ENCODE peak calls at places on chromosomes 3 and 15, in six cellular contexts. N, W, C, H, G and B are unnamed samples.

GRCh38 chr15:52183562-52184173 is 7.5 kb downstream of the GNB5 start:
- DNase-seq in N (peak; percentile 47), W (peak; percentile 64), C (peak; percentile 50), H (peak; percentile 57), G (no peak), B (no peak)

GRCh38 chr3:125136966-125137365 is 75.6 kb downstream of the SLC12A8 start:
- DNase-seq in N (no peak), W (no peak), C (no peak), H (no peak), G (no peak), B (no peak)

GRCh38 chr15:88913850-88914169 is 631 bp upstream of the MFGE8 start:
- DNase-seq in N (no peak), W (no peak), C (no peak), H (no peak), G (no peak), B (no peak)

GRCh38 chr3:150070271-150070670 is 99.6 kb upstream of the PFN2 start:
- DNase-seq in N (no peak), W (no peak), C (no peak), H (no peak), G (no peak), B (no peak)

GRCh38 chr15:69743091-69743490 is 290.5 kb downstream of the RPLP1 start:
- DNase-seq in N (no peak), W (no peak), C (no peak), H (no peak), G (no peak), B (no peak)

GRCh38 chr3:9168230-9168629 is 81.2 kb downstream of the SRGAP3 start:
- DNase-seq in N (no peak), W (no peak), C (no peak), H (no peak), G (no peak), B (no peak)

GRCh38 chr3:66480666-66481065 is 20.2 kb downstream of the LRIG1 start:
- DNase-seq in N (no peak), W (no peak), C (no peak), H (no peak), G (no peak), B (no peak)

GRCh38 chr3:62174116-62174515 is 199.2 kb downstream of the FEZF2 start:
- DNase-seq in N (no peak), W (no peak), C (no peak), H (no peak), G (no peak), B (no peak)

DNA sequence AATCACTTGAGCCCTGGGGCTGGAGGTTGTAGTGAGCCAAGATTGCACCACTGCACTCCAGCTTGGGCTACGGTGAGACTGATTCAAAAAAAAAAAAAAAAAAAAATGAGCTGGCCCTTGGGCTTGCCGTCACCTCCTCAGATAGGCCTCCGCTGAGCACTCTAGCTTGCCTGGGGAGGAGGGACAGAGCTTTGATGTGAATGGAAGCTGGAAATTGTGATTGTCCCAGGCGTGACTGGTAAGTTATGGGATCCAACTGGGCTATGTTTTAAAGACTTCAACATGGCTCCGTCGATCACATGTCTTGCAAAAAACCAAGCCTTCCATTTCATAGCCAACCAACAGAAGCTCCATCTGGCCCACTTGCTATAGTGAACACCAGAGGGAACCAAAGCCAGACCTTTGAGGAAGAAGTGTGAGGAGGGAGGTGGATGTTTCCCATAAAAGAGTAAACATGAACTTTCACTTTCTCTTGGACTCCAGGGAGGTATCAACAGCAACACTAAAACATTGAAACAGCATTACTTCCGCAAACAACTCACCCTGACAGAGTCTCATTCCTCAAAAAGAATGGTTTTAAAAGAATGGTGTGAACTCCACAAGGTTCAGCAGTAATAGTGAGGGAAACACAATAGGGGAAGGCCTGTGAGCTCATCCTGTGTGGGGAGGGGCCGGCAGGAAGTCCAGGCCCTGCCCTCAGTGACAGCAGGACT is 59.3 kb upstream of the IL12A start:
- DNase-seq in N (peak; percentile 66), W (no peak), C (no peak), H (peak; percentile 83), G (no peak), B (no peak)
- TF ChIP-seq CTCF in N (peak; percentile 17), W (no peak), C (no peak), H (no peak), G (no peak), B (no peak)

GRCh38 chr3:42192334-42193200 is 73.4 kb downstream of the CCK start:
- DNase-seq in N (no peak), W (no peak), C (no peak), H (no peak), G (no peak), B (no peak)
- H3K4me3 ChIP-seq in N (no peak overlapping the region), W (no peak overlapping the region), C (no peak overlapping the region), H (no peak overlapping the region), G (no peak overlapping the region), B (no peak overlapping the region)

DNA sequence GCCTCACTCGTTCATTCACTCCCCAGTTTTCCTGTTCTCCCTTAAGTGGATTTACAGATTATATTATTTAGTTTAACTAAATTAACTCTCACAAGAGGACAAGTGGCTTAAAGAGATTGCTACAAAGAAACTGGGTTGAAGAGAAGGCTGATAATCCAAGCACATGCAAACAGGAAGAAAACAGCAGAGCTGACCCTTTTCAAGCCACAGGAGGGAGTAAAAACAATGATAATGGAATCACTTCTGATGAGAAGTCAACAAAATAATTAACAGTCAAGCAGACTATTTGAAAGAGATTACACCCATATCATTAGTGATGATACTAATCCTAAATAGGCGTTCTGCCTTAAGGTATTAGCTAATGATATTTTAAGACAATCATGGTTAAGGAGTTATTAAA is 31.7 kb downstream of the BOC start:
- DNase-seq in N (no peak), W (no peak), C (no peak), H (no peak), G (no peak), B (no peak)
- H3K4me1 ChIP-seq in N (peaks cover 6% of the 10 kb centered on the region), W (peaks cover 33% of the 10 kb centered on the region), C (no peaks in the 10 kb centered on the region), H (peaks cover 88% of the 10 kb centered on the region), G (peaks cover 28% of the 10 kb centered on the region), B (no peaks in the 10 kb centered on the region)

DNA sequence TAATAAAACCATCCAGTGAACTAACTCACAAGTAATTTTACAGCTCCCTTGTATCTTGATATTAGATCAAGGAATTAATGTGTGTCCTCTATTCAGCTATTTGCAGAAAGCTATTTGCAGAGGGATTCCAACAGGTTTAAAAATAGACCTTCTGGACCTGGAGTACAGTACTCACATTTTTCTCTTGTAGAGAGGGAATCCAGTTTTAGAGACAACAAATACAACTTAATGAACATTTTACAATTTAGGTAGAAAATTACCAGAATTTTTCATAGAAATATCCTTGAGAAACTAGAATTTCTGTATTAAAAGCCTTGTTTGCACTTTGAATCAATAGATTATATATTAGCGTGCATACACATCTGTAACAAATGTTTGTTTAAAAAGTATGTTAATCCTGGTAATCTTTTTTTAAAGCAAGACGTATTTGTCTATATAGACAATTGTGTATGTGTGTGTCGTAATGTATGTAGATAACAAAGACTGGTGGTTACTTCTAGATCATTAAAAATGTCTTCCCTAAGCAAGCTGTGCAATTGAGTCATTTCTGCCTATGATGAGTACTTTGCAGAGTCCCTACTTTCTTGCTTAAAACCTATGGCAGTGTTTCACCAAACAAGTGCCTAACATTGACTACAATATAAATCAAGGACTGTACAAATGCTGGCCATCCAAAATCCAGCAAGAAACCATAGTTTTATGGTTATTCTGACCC is 57.9 kb downstream of the PPP2R3A start:
- DNase-seq in N (no peak), W (no peak), C (no peak), H (no peak), G (no peak), B (no peak)
- TF ChIP-seq CTCF in N (no peak), W (no peak), C (no peak), H (no peak), G (no peak), B (no peak)